ENCODE peak calls at places on chromosomes 5 and 9, in ten cellular contexts. V is endothelial cell; H is fibroblast of mammary gland; Q is HFFc6; M is pancreas; X is mucosa of descending colon; E is sigmoid colon; L is CD4-positive, alpha-beta T cell; J is BJ; P is GM20000. B is an unnamed sample.

GRCh38 chr9:14349818-14350333 is 35.9 kb upstream of the NFIB start:
- DNase-seq in V (no peak), E (no peak), Q (no peak), X (no peak), L (no peak), M (no peak), P (no peak), H (no peak), J (no peak), B (no peak)

GRCh38 chr9:111674319-111674718 is 12.9 kb downstream of the GNG10 start:
- DNase-seq in J (no peak), M (no peak), L (no peak), E (no peak), V (no peak), X (no peak), P (no peak), H (no peak), Q (no peak), B (no peak)

GRCh38 chr9:71271602-71272001 is 150.2 kb upstream of the TRPM3 start:
- DNase-seq in J (no peak), P (no peak), E (no peak), Q (no peak), X (no peak), M (no peak), V (no peak), H (no peak), L (no peak), B (no peak)

GRCh38 chr9:135478858-135479468 is 619 bp upstream of the PPP1R26 start:
- DNase-seq in L (no peak), X (peak), V (peak), Q (no peak), J (no peak), M (peak), E (peak), H (peak), P (peak), B (no peak)

GRCh38 chr9:38032266-38032830 is 36.7 kb downstream of the SHB start:
- DNase-seq in M (peak), E (peak), X (peak), J (no peak), H (no peak), Q (no peak), V (no peak), L (no peak), P (no peak), B (no peak)

GRCh38 chr5:96601811-96602244 is 60.3 kb upstream of the CAST start:
- DNase-seq in V (peak), J (no peak), E (no peak), M (peak), Q (peak), L (peak), X (no peak), H (peak), P (peak), B (peak)

GRCh38 chr5:39214912-39215709 is 4.3 kb downstream of the FYB1 start:
- DNase-seq in P (no peak), X (peak), E (no peak), M (no peak), J (no peak), H (no peak), V (no peak), L (peak), Q (no peak), B (no peak)

GRCh38 chr5:58259685-58260152 is 200.2 kb downstream of the PLK2 start:
- DNase-seq in L (no peak), H (peak), Q (peak), X (no peak), V (no peak), P (no peak), E (no peak), M (no peak), J (peak), B (no peak)

GRCh38 chr5:116303810-116304209 is 219.0 kb downstream of the COMMD10 start:
- DNase-seq in V (no peak), E (no peak), Q (no peak), L (no peak), M (no peak), H (no peak), P (no peak), X (no peak), J (no peak), B (no peak)

GRCh38 chr5:579211-579610 is 32.9 kb upstream of the CEP72 start:
- DNase-seq in M (no peak), H (no peak), L (no peak), X (no peak), J (no peak), P (no peak), E (peak), Q (no peak), V (no peak), B (no peak)

GRCh38 chr5:90191352-90192045 is 218.1 kb downstream of the CETN3 start:
- DNase-seq in X (no peak), H (no peak), L (no peak), P (no peak), J (no peak), Q (no peak), V (no peak), E (no peak), M (no peak), B (no peak)

GRCh38 chr5:5217371-5217770 is 77.2 kb downstream of the ADAMTS16 start:
- DNase-seq in J (no peak), M (no peak), P (no peak), E (no peak), Q (no peak), V (no peak), X (no peak), H (no peak), L (no peak), B (no peak)

GRCh38 chr9:124708070-124708469 is 63.0 kb downstream of the NR6A1 start:
- DNase-seq in E (no peak), V (no peak), L (no peak), M (no peak), P (no peak), Q (no peak), X (peak), H (no peak), J (no peak), B (no peak)

GRCh38 chr9:35349287-35349990 is 140.5 kb upstream of the RUSC2 start:
- DNase-seq in X (no peak), V (no peak), L (no peak), H (no peak), J (no peak), E (no peak), Q (no peak), P (no peak), M (peak), B (no peak)

GRCh38 chr9:26947736-26948135 is 694 bp upstream of the PLAA start:
- DNase-seq in H (no peak), V (no peak), J (no peak), L (no peak), Q (no peak), P (no peak), X (no peak), M (no peak), E (no peak), B (no peak)

GRCh38 chr5:148856009-148856367 is 29.6 kb downstream of the ADRB2 start:
- DNase-seq in E (no peak), L (no peak), J (no peak), V (no peak), Q (no peak), H (no peak), M (no peak), X (no peak), P (no peak), B (no peak)

GRCh38 chr5:61167382-61167781 is 5.1 kb upstream of the SMIM15 start:
- DNase-seq in M (peak), J (no peak), V (peak), X (no peak), Q (no peak), P (peak), E (no peak), L (no peak), H (peak), B (no peak)

GRCh38 chr5:37554938-37555337 is 175.8 kb downstream of the WDR70 start:
- DNase-seq in J (no peak), Q (no peak), V (peak), X (no peak), E (no peak), H (peak), P (peak), M (no peak), L (no peak), B (no peak)
- TF ChIP-seq CTCF in J (peak), Q (peak), V (peak), X (no peak), E (no peak), H (peak), P (peak), M (no peak), L (peak), B (peak)

GRCh38 chr9:103867886-103868285 is 226.2 kb upstream of the SMC2 start:
- DNase-seq in H (peak), L (no peak), X (no peak), V (no peak), J (no peak), M (no peak), Q (no peak), P (no peak), E (no peak), B (no peak)

DNA sequence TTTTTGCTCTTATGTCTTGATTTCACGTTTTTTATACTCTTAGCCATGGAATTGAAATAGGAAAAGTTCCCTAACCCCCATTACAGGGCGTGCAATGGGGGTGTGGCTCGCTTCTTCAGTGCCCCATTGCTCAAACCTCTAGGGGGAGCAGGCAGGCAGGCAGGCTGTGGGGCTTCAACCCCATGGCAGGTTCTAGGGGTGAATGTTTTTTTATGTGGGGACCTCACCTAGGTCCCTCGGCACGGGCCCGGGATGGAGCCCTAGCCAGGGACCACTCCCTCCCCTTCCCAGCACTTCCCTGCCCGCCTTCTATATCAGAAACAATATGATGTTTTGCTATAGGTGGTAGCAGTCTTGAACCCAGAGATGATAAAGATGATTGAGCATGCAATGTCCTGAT is 221.3 kb upstream of the SMC2 start:
- DNase-seq in L (no peak), Q (no peak), V (no peak), H (no peak), J (no peak), P (no peak), X (no peak), E (no peak), M (no peak), B (no peak)
- TF ChIP-seq CTCF in L (no peak), Q (no peak), V (no peak), H (no peak), J (no peak), P (peak), X (no peak), E (no peak), M (no peak), B (no peak)

DNA sequence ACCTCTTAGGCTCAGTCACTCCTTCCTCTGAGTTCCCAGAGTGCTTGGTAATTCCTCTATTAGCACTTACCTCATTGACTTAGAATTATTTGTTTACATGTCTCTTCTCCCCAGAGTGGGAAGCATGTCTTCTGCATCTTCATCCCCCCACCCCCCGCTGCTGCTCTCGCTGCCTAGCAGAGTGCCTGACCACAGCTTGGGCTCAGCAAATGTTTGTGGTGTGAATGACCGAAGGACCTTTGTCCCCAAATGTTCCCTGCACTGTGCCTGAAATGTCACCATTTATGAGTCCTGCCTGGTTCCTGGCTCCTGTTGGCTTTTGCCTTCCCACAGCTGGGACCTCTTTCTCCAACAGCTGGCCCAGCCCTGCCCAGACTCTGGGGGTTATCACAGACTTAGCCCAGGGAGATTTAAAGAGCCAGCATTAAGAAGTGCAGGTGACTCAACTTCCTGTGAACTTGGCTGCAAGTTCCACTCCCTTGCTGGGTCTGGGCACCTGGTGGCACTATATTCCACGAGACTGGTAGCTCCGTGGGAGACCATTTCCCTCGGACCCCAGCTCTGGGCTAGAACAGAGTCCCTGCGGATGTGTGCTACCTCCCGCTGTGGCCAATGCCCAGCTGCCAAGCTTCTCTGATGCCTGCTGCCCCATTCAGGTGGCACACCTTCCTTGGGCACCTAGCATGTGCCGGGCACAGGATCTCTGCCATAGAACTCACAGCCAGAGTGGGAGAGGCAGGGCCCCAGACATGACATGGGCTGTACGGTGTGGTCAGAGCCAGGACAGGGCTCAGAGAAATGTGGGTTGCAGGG is 1.8 kb upstream of the HMCN2 start:
- DNase-seq in E (peak), V (no peak), M (no peak), P (no peak), H (peak), L (no peak), X (no peak), Q (no peak), J (no peak), B (peak)
- TF ChIP-seq CTCF in E (no peak), V (no peak), M (no peak), P (no peak), H (no peak), L (no peak), X (no peak), Q (peak), J (no peak), B (no peak)

GRCh38 chr9:21155501-21155900 is 11.0 kb downstream of the IFNA21 start:
- DNase-seq in H (peak), X (no peak), V (no peak), E (no peak), P (no peak), M (no peak), L (no peak), J (no peak), Q (no peak), B (no peak)

DNA sequence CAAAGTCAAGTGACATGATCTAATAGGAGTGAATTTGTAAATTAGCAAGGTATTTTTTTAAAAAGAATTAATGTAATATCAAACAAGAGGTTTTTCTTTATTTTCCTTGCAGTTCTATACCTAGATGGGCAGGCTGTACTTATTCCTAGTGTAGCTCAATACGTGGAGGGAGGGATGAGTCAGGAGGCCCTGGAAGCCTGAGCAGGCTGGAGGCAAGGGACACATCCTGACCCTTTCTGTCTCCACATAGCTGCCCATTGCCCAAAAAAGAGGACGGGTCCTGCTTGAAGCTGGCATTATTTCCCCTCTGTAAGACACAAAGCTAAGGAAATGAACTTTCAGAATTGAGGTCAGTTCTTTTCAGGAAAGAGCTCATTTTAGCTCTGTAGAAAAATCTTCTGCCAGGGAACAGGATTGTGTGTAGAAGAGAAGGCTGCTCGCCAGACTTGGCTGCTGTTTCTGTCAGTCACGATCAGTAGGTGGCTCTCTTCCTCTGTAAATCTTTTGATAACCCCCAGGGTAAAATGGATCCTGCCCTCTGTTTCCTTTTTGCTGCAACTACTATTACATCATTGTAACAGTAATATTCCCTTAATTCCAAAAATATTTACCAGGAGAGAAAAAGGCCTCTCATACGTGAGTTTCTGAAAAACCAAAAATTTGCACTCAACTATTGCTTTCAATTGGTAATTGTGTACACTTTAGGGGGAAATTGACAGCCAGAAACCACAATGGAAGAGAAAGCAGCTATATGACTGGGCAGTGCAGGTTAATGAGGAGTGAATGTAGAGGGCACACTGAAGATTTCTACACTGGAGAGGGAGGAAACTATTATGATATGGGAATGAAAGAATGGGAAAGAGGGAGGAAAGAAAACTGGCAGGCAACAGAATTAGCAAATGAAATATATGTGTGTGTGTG is 12.3 kb upstream of the IFNW1 start:
- DNase-seq in X (no peak), Q (no peak), P (peak), V (peak), M (no peak), H (peak), L (no peak), E (no peak), J (no peak), B (no peak)
- TF ChIP-seq CTCF in X (no peak), Q (peak), P (peak), V (no peak), M (no peak), H (peak), L (peak), E (no peak), J (no peak), B (peak)

GRCh38 chr9:109320734-109321448 is at the start of gene EPB41L4B:
- DNase-seq in E (peak), J (peak), X (peak), L (peak), M (peak), H (peak), V (peak), P (peak), Q (peak), B (peak)
- TF ChIP-seq CTCF in E (peak), J (peak), X (peak), L (peak), M (peak), H (peak), V (peak), P (peak), Q (peak), B (peak)

DNA sequence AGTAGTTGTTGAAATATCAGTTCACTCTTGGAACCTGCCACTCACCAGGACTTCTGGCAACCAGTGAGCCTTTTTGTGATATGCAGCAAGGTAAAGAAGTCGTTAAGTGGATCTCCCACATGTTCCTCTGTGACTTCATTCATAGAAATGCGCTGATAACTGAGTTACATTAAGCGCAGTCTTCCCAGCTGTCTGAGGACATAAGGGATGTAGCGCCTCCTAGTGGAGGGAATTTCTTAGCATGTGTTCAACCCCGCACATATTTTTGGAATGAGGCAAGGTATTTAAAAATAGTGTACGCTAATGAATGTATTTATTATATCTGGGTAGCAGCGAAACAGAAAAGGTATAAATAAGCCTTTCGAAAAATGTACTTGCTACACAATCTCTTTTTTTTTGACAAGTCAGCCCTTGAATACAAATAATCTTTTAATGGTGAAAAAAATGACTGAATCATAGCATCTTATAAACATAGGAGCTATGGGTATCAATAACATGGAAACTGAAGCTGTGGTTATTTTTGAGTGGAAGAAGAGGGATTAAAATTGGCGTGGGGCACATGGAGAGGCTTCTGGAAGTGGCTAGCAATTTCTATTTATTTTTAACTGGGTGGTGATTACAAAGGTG is 38.0 kb downstream of the PALM2AKAP2 start:
- DNase-seq in H (peak), J (peak), M (peak), V (peak), Q (peak), X (no peak), L (no peak), P (peak), E (peak), B (no peak)
- TF ChIP-seq CTCF in H (peak), J (peak), M (peak), V (peak), Q (peak), X (peak), L (peak), P (peak), E (peak), B (peak)

GRCh38 chr9:22169243-22169642 is 160.1 kb upstream of the CDKN2B start:
- DNase-seq in J (no peak), X (no peak), M (no peak), V (no peak), H (peak), L (no peak), E (no peak), P (no peak), Q (peak), B (no peak)
- TF ChIP-seq CTCF in J (no peak), X (no peak), M (no peak), V (no peak), H (no peak), L (no peak), E (no peak), P (no peak), Q (no peak), B (no peak)

DNA sequence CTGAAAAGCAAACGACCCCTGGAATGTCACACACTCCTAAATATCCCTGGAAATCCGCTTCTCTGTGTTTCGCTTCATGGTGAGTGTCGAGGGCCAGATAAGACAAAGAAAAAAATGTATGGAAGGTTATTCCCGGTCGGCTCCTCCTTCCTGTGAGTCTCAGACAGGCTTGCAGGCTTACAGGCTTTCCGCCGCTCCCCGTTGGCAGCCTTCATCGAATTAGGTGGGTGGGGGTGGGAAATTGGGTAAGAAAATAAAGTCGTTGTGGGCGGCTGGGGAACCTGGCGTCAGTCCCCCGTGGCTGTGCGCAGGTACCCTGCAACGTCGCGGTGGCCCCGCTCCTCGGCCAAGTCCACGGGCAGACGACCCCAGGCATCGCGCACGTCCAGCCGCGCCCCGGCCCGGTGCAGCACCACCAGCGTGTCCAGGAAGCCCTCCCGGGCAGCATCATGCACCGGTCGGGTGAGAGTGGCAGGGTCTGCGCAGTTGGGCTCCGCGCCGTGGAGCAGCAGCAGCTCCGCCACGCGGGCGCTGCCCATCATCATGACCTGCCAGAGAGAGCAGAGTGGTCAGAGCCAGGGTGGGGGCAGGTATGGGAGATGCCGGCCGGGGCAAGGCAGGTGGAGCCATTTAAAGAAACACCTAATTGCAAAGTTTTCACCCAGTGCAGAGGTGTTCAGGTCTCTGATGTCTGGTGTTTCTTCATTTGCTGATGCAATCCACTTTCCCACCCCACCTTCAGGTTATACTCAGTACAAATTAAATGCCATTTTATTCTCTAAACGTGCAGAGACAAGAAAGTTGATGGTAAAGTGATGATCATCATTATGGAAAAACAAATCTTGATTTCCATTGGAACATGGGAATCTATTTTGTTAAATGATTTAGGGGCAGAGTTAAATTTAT is 3.2 kb downstream of the CDKN2B start:
- DNase-seq in E (no peak), X (no peak), L (no peak), H (no peak), P (no peak), V (peak), Q (peak), J (no peak), M (no peak), B (no peak)
- TF ChIP-seq CTCF in E (no peak), X (no peak), L (no peak), H (no peak), P (no peak), V (no peak), Q (no peak), J (no peak), M (no peak), B (no peak)

GRCh38 chr9:89562186-89562814 is 42.5 kb upstream of the GADD45G start:
- DNase-seq in X (no peak), P (no peak), L (no peak), E (no peak), Q (no peak), H (peak), J (no peak), M (no peak), V (no peak), B (no peak)
- TF ChIP-seq CTCF in X (no peak), P (no peak), L (no peak), E (no peak), Q (no peak), H (no peak), J (no peak), M (no peak), V (no peak), B (no peak)